ENCODE peak calls at places on chromosome 3, in ten cellular contexts. G, W, T, M, U, S, V, R, A and X are unnamed samples.
A peak's percentile ranks its signal among the peaks of the same experiment; 100 is the strongest.

GRCh38 chr3:14431556-14431927 is 29.1 kb downstream of the SLC6A6 start:
- DNase-seq in G (no peak), W (no peak), T (no peak), M (no peak), U (no peak), S (no peak), V (no peak), R (peak; percentile 51), A (peak; percentile 85), X (no peak)

GRCh38 chr3:49164983-49165720 is 979 bp downstream of the CCDC71 start:
- DNase-seq in G (peak; percentile 23), W (no peak), T (no peak), M (no peak), U (no peak), S (no peak), V (no peak), R (no peak), A (no peak), X (peak; percentile 14)

GRCh38 chr3:126678691-126679317 is 23.9 kb upstream of the TXNRD3 start:
- DNase-seq in G (no peak), W (no peak), T (peak; percentile 76), M (no peak), U (no peak), S (no peak), V (no peak), R (no peak), A (no peak), X (no peak)

GRCh38 chr3:25820372-25820771 is 30.5 kb downstream of the OXSM start:
- DNase-seq in G (peak; percentile 52), W (no peak), T (no peak), M (no peak), U (peak; percentile 75), S (peak; percentile 93), V (peak; percentile 98), R (no peak), A (peak; percentile 14), X (peak; percentile 49)

GRCh38 chr3:170420307-170420821 is 1.7 kb downstream of the CLDN11 start:
- DNase-seq in G (peak; percentile 45), W (no peak), T (no peak), M (no peak), U (peak; percentile 52), S (no peak), V (peak; percentile 42), R (no peak), A (no peak), X (peak; percentile 38)

GRCh38 chr3:147651107-147651506 is 241.9 kb downstream of the ZIC1 start:
- DNase-seq in G (no peak), W (no peak), T (no peak), M (no peak), U (no peak), S (peak; percentile 11), V (peak; percentile 16), R (no peak), A (no peak), X (no peak)

GRCh38 chr3:151765685-151766084 is 32.0 kb downstream of the AADACL2 start:
- DNase-seq in G (peak; percentile 70), W (no peak), T (no peak), M (no peak), U (peak; percentile 46), S (peak; percentile 30), V (no peak), R (no peak), A (no peak), X (no peak)

GRCh38 chr3:20057612-20058180 is 17.4 kb downstream of the KAT2B start:
- DNase-seq in G (no peak), W (no peak), T (no peak), M (no peak), U (no peak), S (peak; percentile 60), V (no peak), R (no peak), A (no peak), X (no peak)

GRCh38 chr3:50550079-50550736 is 17.3 kb downstream of the C3orf18 start:
- DNase-seq in G (peak; percentile 33), W (peak; percentile 68), T (peak; percentile 24), M (no peak), U (peak; percentile 51), S (peak; percentile 24), V (no peak), R (peak; percentile 81), A (peak; percentile 42), X (peak; percentile 83)

GRCh38 chr3:194800014-194800413 is 114.3 kb downstream of the FAM43A start:
- DNase-seq in G (no peak), W (no peak), T (no peak), M (no peak), U (no peak), S (no peak), V (no peak), R (no peak), A (no peak), X (no peak)

GRCh38 chr3:194135516-194135805 is 487 bp upstream of the HES1 start:
- DNase-seq in G (no peak), W (no peak), T (no peak), M (no peak), U (no peak), S (no peak), V (no peak), R (no peak), A (no peak), X (no peak)

GRCh38 chr3:137992592-137992991 is 17.4 kb upstream of the CLDN18 start:
- DNase-seq in G (no peak), W (no peak), T (no peak), M (no peak), U (no peak), S (no peak), V (peak; percentile 39), R (no peak), A (peak; percentile 45), X (no peak)